ENCODE peak calls at places on chromosome 3, in six cellular contexts. P is activated naive CD8-positive, alpha-beta T cell treated with anti-CD3 and anti-CD28 coated beads for 36 hours; Q is heart right ventricle; Z is tibial nerve; O is HFFc6; C is activated T-helper 1 cell treated with anti-CD3 and anti-CD28 coated beads, Interleukin-12 subunit alpha, Interleukin-12 subunit beta, Interleukin-2, Interleukin-4 antibody, amounts not matched to agents 30 ng/mL and 10 ng/mL and 1 ng/mL, durations not matched to agents 14 hours and 24 hours and 36 hours. R is an unnamed sample.
A peak's percentile ranks its signal among the peaks of the same experiment; 100 is the strongest.

GRCh38 chr3:194255252-194256039 is 95.7 kb downstream of the CPN2 start:
- DNase-seq in Z (peak; percentile 51), Q (peak; percentile 76), O (no peak), C (peak; percentile 13), P (peak; percentile 23), R (peak; percentile 92)

GRCh38 chr3:1275495-1275894 is 182.7 kb downstream of the CNTN6 start:
- DNase-seq in O (no peak), P (no peak), Q (no peak), C (no peak), Z (peak; percentile 19), R (no peak)

GRCh38 chr3:172848910-172849309 is 98.4 kb downstream of the ECT2 start:
- DNase-seq in Q (no peak), O (peak; percentile 23), P (no peak), Z (no peak), C (no peak), R (no peak)

GRCh38 chr3:57446318-57446841 is 97.8 kb downstream of the DNAH12 start:
- DNase-seq in O (no peak), P (no peak), Q (no peak), C (no peak), Z (no peak), R (no peak)

GRCh38 chr3:52290596-52291507 is 3.2 kb downstream of the GLYCTK start:
- DNase-seq in P (no peak), Z (no peak), Q (no peak), O (no peak), C (no peak), R (no peak)

GRCh38 chr3:43960448-43960840 is 269.7 kb downstream of the ABHD5 start:
- DNase-seq in O (no peak), Z (no peak), C (no peak), P (no peak), Q (no peak), R (no peak)

GRCh38 chr3:194148383-194148782 is 12.4 kb downstream of the HES1 start:
- DNase-seq in Z (peak; percentile 45), Q (no peak), P (no peak), C (no peak), O (no peak), R (peak; percentile 72)

GRCh38 chr3:161305095-161305991 is 66.0 kb downstream of the SPTSSB start:
- DNase-seq in C (no peak), Z (no peak), Q (no peak), P (no peak), O (peak; percentile 10), R (no peak)

GRCh38 chr3:115436767-115437301 is 186.5 kb upstream of the GAP43 start:
- DNase-seq in Q (no peak), O (peak; percentile 97), C (no peak), P (no peak), Z (no peak), R (no peak)

GRCh38 chr3:101677436-101678286 is 729 bp upstream of the ZBTB11 start:
- DNase-seq in C (no peak), Q (peak; percentile 30), P (no peak), O (no peak), Z (no peak), R (no peak)